ENCODE peak calls at places on chromosomes 5 and 9, in eight cellular contexts. One of them, this sample, is unnamed.
A peak's percentile ranks its signal among the peaks of the same experiment; 100 is the strongest.

GRCh38 chr5:143245929-143246561 is 157.4 kb downstream of the NR3C1 start:
- DNase-seq in midbrain: no peak
- DNase-seq in AG04450: no peak
- DNase-seq in neural progenitor cell: no peak
- DNase-seq in naive B cell: no peak
- DNase-seq in Calu3: peak; percentile 81
- DNase-seq in activated CD8-positive, alpha-beta memory T cell treated with anti-CD3 and anti-CD28 coated beads, Interleukin-2, amount 50 U/mL, for 4 hours: no peak
- DNase-seq in SW 1271: peak; percentile 99
- DNase-seq in this sample: no peak

GRCh38 chr5:42970636-42971559 is 69.2 kb downstream of the ANXA2R start:
- DNase-seq in Calu3: no peak
- DNase-seq in activated CD8-positive, alpha-beta memory T cell treated with anti-CD3 and anti-CD28 coated beads, Interleukin-2, amount 50 U/mL, for 4 hours: no peak
- DNase-seq in AG04450: no peak
- DNase-seq in midbrain: no peak
- DNase-seq in SW 1271: no peak
- DNase-seq in neural progenitor cell: peak; percentile 18
- DNase-seq in naive B cell: no peak
- DNase-seq in this sample: peak; percentile 84

GRCh38 chr5:157109744-157110143 is 900 bp upstream of the HAVCR2 start:
- DNase-seq in naive B cell: peak; percentile 34
- DNase-seq in SW 1271: no peak
- DNase-seq in midbrain: peak; percentile 31
- DNase-seq in AG04450: no peak
- DNase-seq in activated CD8-positive, alpha-beta memory T cell treated with anti-CD3 and anti-CD28 coated beads, Interleukin-2, amount 50 U/mL, for 4 hours: peak; percentile 22
- DNase-seq in neural progenitor cell: no peak
- DNase-seq in Calu3: no peak
- DNase-seq in this sample: no peak

GRCh38 chr5:141328231-141328630 is 2.1 kb upstream of the PCDHGA1 start:
- DNase-seq in activated CD8-positive, alpha-beta memory T cell treated with anti-CD3 and anti-CD28 coated beads, Interleukin-2, amount 50 U/mL, for 4 hours: no peak
- DNase-seq in neural progenitor cell: no peak
- DNase-seq in naive B cell: no peak
- DNase-seq in Calu3: no peak
- DNase-seq in SW 1271: no peak
- DNase-seq in AG04450: no peak
- DNase-seq in midbrain: no peak
- DNase-seq in this sample: no peak

GRCh38 chr9:87713278-87713989 is 12.5 kb upstream of the CTSL start:
- DNase-seq in SW 1271: peak; percentile 96
- DNase-seq in Calu3: peak; percentile 27
- DNase-seq in activated CD8-positive, alpha-beta memory T cell treated with anti-CD3 and anti-CD28 coated beads, Interleukin-2, amount 50 U/mL, for 4 hours: no peak
- DNase-seq in midbrain: peak; percentile 34
- DNase-seq in naive B cell: no peak
- DNase-seq in AG04450: peak; percentile 94
- DNase-seq in neural progenitor cell: no peak
- DNase-seq in this sample: peak; percentile 50

GRCh38 chr9:115369322-115369957 is 251.5 kb upstream of the TNC start:
- DNase-seq in SW 1271: no peak
- DNase-seq in AG04450: peak; percentile 80
- DNase-seq in naive B cell: no peak
- DNase-seq in Calu3: no peak
- DNase-seq in midbrain: no peak
- DNase-seq in neural progenitor cell: no peak
- DNase-seq in activated CD8-positive, alpha-beta memory T cell treated with anti-CD3 and anti-CD28 coated beads, Interleukin-2, amount 50 U/mL, for 4 hours: no peak
- DNase-seq in this sample: no peak

GRCh38 chr5:67494186-67494842 is 297.7 kb upstream of the CD180 start:
- DNase-seq in midbrain: peak; percentile 34
- DNase-seq in AG04450: no peak
- DNase-seq in activated CD8-positive, alpha-beta memory T cell treated with anti-CD3 and anti-CD28 coated beads, Interleukin-2, amount 50 U/mL, for 4 hours: no peak
- DNase-seq in SW 1271: no peak
- DNase-seq in Calu3: no peak
- DNase-seq in naive B cell: no peak
- DNase-seq in neural progenitor cell: no peak
- DNase-seq in this sample: no peak

GRCh38 chr9:110114888-110115259 is 93.1 kb downstream of the C9orf152 start:
- DNase-seq in AG04450: no peak
- DNase-seq in activated CD8-positive, alpha-beta memory T cell treated with anti-CD3 and anti-CD28 coated beads, Interleukin-2, amount 50 U/mL, for 4 hours: no peak
- DNase-seq in neural progenitor cell: no peak
- DNase-seq in naive B cell: no peak
- DNase-seq in Calu3: no peak
- DNase-seq in SW 1271: no peak
- DNase-seq in midbrain: no peak
- DNase-seq in this sample: no peak

GRCh38 chr9:13228431-13228830 is 51.1 kb downstream of the MPDZ start:
- DNase-seq in activated CD8-positive, alpha-beta memory T cell treated with anti-CD3 and anti-CD28 coated beads, Interleukin-2, amount 50 U/mL, for 4 hours: no peak
- DNase-seq in midbrain: no peak
- DNase-seq in naive B cell: no peak
- DNase-seq in AG04450: no peak
- DNase-seq in Calu3: no peak
- DNase-seq in neural progenitor cell: no peak
- DNase-seq in SW 1271: no peak
- DNase-seq in this sample: no peak

GRCh38 chr5:150320048-150320555 is 17.4 kb upstream of the ARSI start:
- DNase-seq in AG04450: no peak
- DNase-seq in activated CD8-positive, alpha-beta memory T cell treated with anti-CD3 and anti-CD28 coated beads, Interleukin-2, amount 50 U/mL, for 4 hours: no peak
- DNase-seq in midbrain: peak; percentile 72
- DNase-seq in SW 1271: peak; percentile 83
- DNase-seq in naive B cell: no peak
- DNase-seq in Calu3: peak; percentile 70
- DNase-seq in neural progenitor cell: peak; percentile 53
- DNase-seq in this sample: no peak

GRCh38 chr9:126000731-126001580 is 253.8 kb downstream of the PBX3 start:
- DNase-seq in naive B cell: no peak
- DNase-seq in midbrain: no peak
- DNase-seq in SW 1271: no peak
- DNase-seq in AG04450: no peak
- DNase-seq in Calu3: no peak
- DNase-seq in activated CD8-positive, alpha-beta memory T cell treated with anti-CD3 and anti-CD28 coated beads, Interleukin-2, amount 50 U/mL, for 4 hours: no peak
- DNase-seq in neural progenitor cell: no peak
- DNase-seq in this sample: no peak

GRCh38 chr5:10724799-10725507 is 36.1 kb downstream of the DAP start:
- DNase-seq in SW 1271: peak; percentile 92
- DNase-seq in naive B cell: no peak
- DNase-seq in Calu3: peak; percentile 82
- DNase-seq in neural progenitor cell: no peak
- DNase-seq in AG04450: peak; percentile 68
- DNase-seq in activated CD8-positive, alpha-beta memory T cell treated with anti-CD3 and anti-CD28 coated beads, Interleukin-2, amount 50 U/mL, for 4 hours: no peak
- DNase-seq in midbrain: no peak
- DNase-seq in this sample: no peak

GRCh38 chr5:83632874-83633273 is 87.8 kb downstream of the HAPLN1 start:
- DNase-seq in neural progenitor cell: no peak
- DNase-seq in midbrain: no peak
- DNase-seq in naive B cell: no peak
- DNase-seq in SW 1271: peak; percentile 86
- DNase-seq in AG04450: peak; percentile 60
- DNase-seq in activated CD8-positive, alpha-beta memory T cell treated with anti-CD3 and anti-CD28 coated beads, Interleukin-2, amount 50 U/mL, for 4 hours: no peak
- DNase-seq in Calu3: peak; percentile 54
- DNase-seq in this sample: no peak

GRCh38 chr9:134325096-134325812 is 1.0 kb upstream of the RXRA start:
- DNase-seq in midbrain: peak; percentile 56
- DNase-seq in SW 1271: no peak
- DNase-seq in Calu3: peak; percentile 37
- DNase-seq in neural progenitor cell: peak; percentile 68
- DNase-seq in naive B cell: peak; percentile 41
- DNase-seq in activated CD8-positive, alpha-beta memory T cell treated with anti-CD3 and anti-CD28 coated beads, Interleukin-2, amount 50 U/mL, for 4 hours: peak; percentile 32
- DNase-seq in AG04450: no peak
- DNase-seq in this sample: peak; percentile 84

GRCh38 chr5:89343666-89344065 is 460.7 kb upstream of the MEF2C start:
- DNase-seq in Calu3: peak; percentile 2
- DNase-seq in AG04450: no peak
- DNase-seq in neural progenitor cell: no peak
- DNase-seq in naive B cell: peak; percentile 69
- DNase-seq in activated CD8-positive, alpha-beta memory T cell treated with anti-CD3 and anti-CD28 coated beads, Interleukin-2, amount 50 U/mL, for 4 hours: no peak
- DNase-seq in SW 1271: no peak
- DNase-seq in midbrain: no peak
- DNase-seq in this sample: no peak

GRCh38 chr9:97853844-97854695 is 1.0 kb downstream of the FOXE1 start:
- DNase-seq in SW 1271: peak; percentile 83
- DNase-seq in AG04450: no peak
- DNase-seq in naive B cell: peak; percentile 55
- DNase-seq in Calu3: peak; percentile 52
- DNase-seq in activated CD8-positive, alpha-beta memory T cell treated with anti-CD3 and anti-CD28 coated beads, Interleukin-2, amount 50 U/mL, for 4 hours: peak; percentile 56
- DNase-seq in midbrain: no peak
- DNase-seq in neural progenitor cell: peak; percentile 66
- DNase-seq in this sample: peak; percentile 87

GRCh38 chr5:123080215-123080614 is 8.8 kb upstream of the PRDM6 start:
- DNase-seq in neural progenitor cell: no peak
- DNase-seq in naive B cell: no peak
- DNase-seq in SW 1271: no peak
- DNase-seq in activated CD8-positive, alpha-beta memory T cell treated with anti-CD3 and anti-CD28 coated beads, Interleukin-2, amount 50 U/mL, for 4 hours: no peak
- DNase-seq in midbrain: no peak
- DNase-seq in AG04450: no peak
- DNase-seq in Calu3: no peak
- DNase-seq in this sample: no peak

GRCh38 chr5:173455599-173455957 is 127.4 kb upstream of the STC2 start:
- DNase-seq in neural progenitor cell: no peak
- DNase-seq in AG04450: no peak
- DNase-seq in activated CD8-positive, alpha-beta memory T cell treated with anti-CD3 and anti-CD28 coated beads, Interleukin-2, amount 50 U/mL, for 4 hours: no peak
- DNase-seq in naive B cell: no peak
- DNase-seq in Calu3: no peak
- DNase-seq in midbrain: no peak
- DNase-seq in SW 1271: no peak
- DNase-seq in this sample: no peak

GRCh38 chr5:121968910-121969607 is 7.3 kb downstream of the SRFBP1 start:
- DNase-seq in midbrain: no peak
- DNase-seq in neural progenitor cell: no peak
- DNase-seq in activated CD8-positive, alpha-beta memory T cell treated with anti-CD3 and anti-CD28 coated beads, Interleukin-2, amount 50 U/mL, for 4 hours: no peak
- DNase-seq in naive B cell: no peak
- DNase-seq in AG04450: peak; percentile 98
- DNase-seq in SW 1271: peak; percentile 98
- DNase-seq in Calu3: peak; percentile 59
- DNase-seq in this sample: no peak

GRCh38 chr9:72149231-72149975 is at the start of gene GDA:
- DNase-seq in naive B cell: no peak
- DNase-seq in Calu3: peak; percentile 66
- DNase-seq in midbrain: no peak
- DNase-seq in activated CD8-positive, alpha-beta memory T cell treated with anti-CD3 and anti-CD28 coated beads, Interleukin-2, amount 50 U/mL, for 4 hours: no peak
- DNase-seq in SW 1271: no peak
- DNase-seq in neural progenitor cell: peak; percentile 66
- DNase-seq in AG04450: no peak
- DNase-seq in this sample: peak; percentile 49

GRCh38 chr5:141850786-141851185 is 27.4 kb downstream of the PCDH1 start:
- DNase-seq in AG04450: no peak
- DNase-seq in neural progenitor cell: peak; percentile 36
- DNase-seq in SW 1271: no peak
- DNase-seq in activated CD8-positive, alpha-beta memory T cell treated with anti-CD3 and anti-CD28 coated beads, Interleukin-2, amount 50 U/mL, for 4 hours: no peak
- DNase-seq in midbrain: no peak
- DNase-seq in Calu3: no peak
- DNase-seq in naive B cell: no peak
- DNase-seq in this sample: peak; percentile 83

GRCh38 chr9:137317979-137318511 is 16.0 kb upstream of the NRARP start:
- DNase-seq in activated CD8-positive, alpha-beta memory T cell treated with anti-CD3 and anti-CD28 coated beads, Interleukin-2, amount 50 U/mL, for 4 hours: no peak
- DNase-seq in midbrain: no peak
- DNase-seq in AG04450: no peak
- DNase-seq in neural progenitor cell: no peak
- DNase-seq in naive B cell: no peak
- DNase-seq in SW 1271: no peak
- DNase-seq in Calu3: no peak
- DNase-seq in this sample: peak; percentile 35

GRCh38 chr5:150516011-150516410 is 8.1 kb downstream of the NDST1 start:
- DNase-seq in Calu3: peak; percentile 65
- DNase-seq in AG04450: no peak
- DNase-seq in neural progenitor cell: no peak
- DNase-seq in activated CD8-positive, alpha-beta memory T cell treated with anti-CD3 and anti-CD28 coated beads, Interleukin-2, amount 50 U/mL, for 4 hours: no peak
- DNase-seq in SW 1271: no peak
- DNase-seq in midbrain: no peak
- DNase-seq in naive B cell: no peak
- DNase-seq in this sample: no peak

GRCh38 chr5:37637165-37637845 is 202.5 kb downstream of the GDNF start:
- DNase-seq in naive B cell: no peak
- DNase-seq in activated CD8-positive, alpha-beta memory T cell treated with anti-CD3 and anti-CD28 coated beads, Interleukin-2, amount 50 U/mL, for 4 hours: no peak
- DNase-seq in Calu3: no peak
- DNase-seq in midbrain: no peak
- DNase-seq in SW 1271: no peak
- DNase-seq in AG04450: peak; percentile 53
- DNase-seq in neural progenitor cell: no peak
- DNase-seq in this sample: no peak

GRCh38 chr5:14025566-14026276 is 81.2 kb upstream of the DNAH5 start:
- DNase-seq in Calu3: peak; percentile 45
- DNase-seq in midbrain: no peak
- DNase-seq in SW 1271: no peak
- DNase-seq in neural progenitor cell: no peak
- DNase-seq in activated CD8-positive, alpha-beta memory T cell treated with anti-CD3 and anti-CD28 coated beads, Interleukin-2, amount 50 U/mL, for 4 hours: no peak
- DNase-seq in AG04450: no peak
- DNase-seq in naive B cell: no peak
- DNase-seq in this sample: no peak

GRCh38 chr9:114953917-114954316 is 23.5 kb upstream of the TNFSF8 start:
- DNase-seq in activated CD8-positive, alpha-beta memory T cell treated with anti-CD3 and anti-CD28 coated beads, Interleukin-2, amount 50 U/mL, for 4 hours: no peak
- DNase-seq in SW 1271: no peak
- DNase-seq in Calu3: no peak
- DNase-seq in neural progenitor cell: no peak
- DNase-seq in AG04450: peak; percentile 39
- DNase-seq in naive B cell: no peak
- DNase-seq in midbrain: peak; percentile 11
- DNase-seq in this sample: no peak

GRCh38 chr5:107915413-107915812 is 244.7 kb upstream of the EFNA5 start:
- DNase-seq in activated CD8-positive, alpha-beta memory T cell treated with anti-CD3 and anti-CD28 coated beads, Interleukin-2, amount 50 U/mL, for 4 hours: no peak
- DNase-seq in Calu3: no peak
- DNase-seq in AG04450: no peak
- DNase-seq in neural progenitor cell: no peak
- DNase-seq in naive B cell: no peak
- DNase-seq in SW 1271: no peak
- DNase-seq in midbrain: no peak
- DNase-seq in this sample: no peak

GRCh38 chr5:52840286-52841050 is 52.8 kb downstream of the ITGA1 start:
- DNase-seq in naive B cell: no peak
- DNase-seq in midbrain: no peak
- DNase-seq in Calu3: no peak
- DNase-seq in AG04450: no peak
- DNase-seq in neural progenitor cell: peak; percentile 11
- DNase-seq in activated CD8-positive, alpha-beta memory T cell treated with anti-CD3 and anti-CD28 coated beads, Interleukin-2, amount 50 U/mL, for 4 hours: no peak
- DNase-seq in SW 1271: no peak
- DNase-seq in this sample: no peak

GRCh38 chr5:73230264-73231244 is 57.6 kb downstream of the TMEM174 start:
- DNase-seq in SW 1271: no peak
- DNase-seq in activated CD8-positive, alpha-beta memory T cell treated with anti-CD3 and anti-CD28 coated beads, Interleukin-2, amount 50 U/mL, for 4 hours: no peak
- DNase-seq in neural progenitor cell: peak; percentile 79
- DNase-seq in AG04450: no peak
- DNase-seq in Calu3: no peak
- DNase-seq in naive B cell: no peak
- DNase-seq in midbrain: no peak
- DNase-seq in this sample: peak; percentile 81

GRCh38 chr9:100583019-100583802 is 5.3 kb downstream of the CAVIN4 start:
- DNase-seq in naive B cell: no peak
- DNase-seq in AG04450: no peak
- DNase-seq in Calu3: no peak
- DNase-seq in SW 1271: no peak
- DNase-seq in midbrain: no peak
- DNase-seq in activated CD8-positive, alpha-beta memory T cell treated with anti-CD3 and anti-CD28 coated beads, Interleukin-2, amount 50 U/mL, for 4 hours: no peak
- DNase-seq in neural progenitor cell: no peak
- DNase-seq in this sample: no peak

GRCh38 chr5:175681045-175681974 is 23.4 kb downstream of the HRH2 start:
- DNase-seq in activated CD8-positive, alpha-beta memory T cell treated with anti-CD3 and anti-CD28 coated beads, Interleukin-2, amount 50 U/mL, for 4 hours: no peak
- DNase-seq in neural progenitor cell: no peak
- DNase-seq in SW 1271: no peak
- DNase-seq in midbrain: no peak
- DNase-seq in Calu3: no peak
- DNase-seq in naive B cell: no peak
- DNase-seq in AG04450: no peak
- DNase-seq in this sample: no peak

GRCh38 chr5:67404261-67405100 is 207.9 kb upstream of the CD180 start:
- DNase-seq in naive B cell: no peak
- DNase-seq in midbrain: no peak
- DNase-seq in neural progenitor cell: no peak
- DNase-seq in AG04450: no peak
- DNase-seq in Calu3: no peak
- DNase-seq in SW 1271: no peak
- DNase-seq in activated CD8-positive, alpha-beta memory T cell treated with anti-CD3 and anti-CD28 coated beads, Interleukin-2, amount 50 U/mL, for 4 hours: no peak
- DNase-seq in this sample: no peak